ENCODE peak calls at places on chromosome 14, in six cellular contexts. K is astrocyte of the spinal cord, T is prostate gland, B is AG10803, O is ovary, C is AG04450. N is an unnamed sample.

GRCh38 chr14:30998100-30998706 is 27.2 kb upstream of the AP4S1 start:
- DNase-seq in K (no peak), T (no peak), B (no peak), O (no peak), C (no peak), N (no peak)

GRCh38 chr14:95547626-95548327 is 12.9 kb downstream of the GLRX5 start:
- DNase-seq in K (peak; percentile 54), T (no peak), B (peak; percentile 63), O (no peak), C (no peak), N (no peak)

GRCh38 chr14:64855732-64856527 is 23.8 kb downstream of the SPTB start:
- DNase-seq in K (no peak), T (no peak), B (no peak), O (no peak), C (no peak), N (no peak)

GRCh38 chr14:95434161-95434560 is 82.3 kb downstream of the SYNE3 start:
- DNase-seq in K (no peak), T (no peak), B (peak; percentile 62), O (no peak), C (no peak), N (no peak)

GRCh38 chr14:68361231-68361630 is 431.6 kb downstream of the ZFP36L1 start:
- DNase-seq in K (peak; percentile 95), T (no peak), B (peak; percentile 80), O (no peak), C (no peak), N (no peak)

GRCh38 chr14:94088516-94088915 is 7.4 kb downstream of the IFI27L1 start:
- DNase-seq in K (no peak), T (no peak), B (no peak), O (no peak), C (no peak), N (no peak)

GRCh38 chr14:75982724-75983358 is 1.0 kb upstream of the TGFB3 start:
- DNase-seq in K (peak; percentile 59), T (no peak), B (peak; percentile 78), O (peak; percentile 85), C (peak; percentile 38), N (no peak)

GRCh38 chr14:61219673-61220072 is 61.5 kb downstream of the TMEM30B start:
- DNase-seq in K (no peak), T (no peak), B (no peak), O (no peak), C (no peak), N (no peak)

GRCh38 chr14:70032447-70032846 is 153.2 kb downstream of the SMOC1 start:
- DNase-seq in K (no peak), T (no peak), B (peak; percentile 9), O (no peak), C (no peak), N (no peak)

GRCh38 chr14:21268612-21269251 is 510 bp downstream of the HNRNPC start:
- DNase-seq in K (peak; percentile 65), T (peak; percentile 54), B (peak; percentile 66), O (no peak), C (no peak), N (peak; percentile 83)

GRCh38 chr14:36091096-36091495 is 85.4 kb downstream of the PTCSC3 start:
- DNase-seq in K (peak; percentile 94), T (no peak), B (peak; percentile 96), O (no peak), C (peak; percentile 68), N (no peak)

GRCh38 chr14:58243790-58244555 is 670 bp upstream of the PSMA3 start:
- DNase-seq in K (peak; percentile 7), T (no peak), B (no peak), O (no peak), C (no peak), N (peak; percentile 32)

GRCh38 chr14:74133833-74134481 is 49.2 kb downstream of the LIN52 start:
- DNase-seq in K (no peak), T (no peak), B (no peak), O (no peak), C (no peak), N (no peak)

GRCh38 chr14:94816113-94816512 is 46.2 kb upstream of the GSC start:
- DNase-seq in K (no peak), T (no peak), B (peak; percentile 23), O (no peak), C (no peak), N (no peak)

GRCh38 chr14:70094106-70094505 is 94.6 kb downstream of the SLC8A3 start:
- DNase-seq in K (no peak), T (no peak), B (no peak), O (no peak), C (no peak), N (no peak)

GRCh38 chr14:93655078-93655750 is 133.1 kb downstream of the PRIMA1 start:
- DNase-seq in K (peak; percentile 33), T (peak; percentile 50), B (peak; percentile 43), O (no peak), C (no peak), N (peak; percentile 37)

GRCh38 chr14:24334431-24335271 is at the start of gene ADCY4:
- DNase-seq in K (no peak), T (no peak), B (no peak), O (no peak), C (no peak), N (no peak)

GRCh38 chr14:89276424-89276975 is 140.5 kb downstream of the FOXN3 start:
- DNase-seq in K (peak; percentile 71), T (no peak), B (peak; percentile 8), O (no peak), C (no peak), N (peak; percentile 93)

GRCh38 chr14:92677087-92677668 is 71.2 kb downstream of the LGMN start:
- DNase-seq in K (no peak), T (no peak), B (no peak), O (no peak), C (no peak), N (peak; percentile 97)

GRCh38 chr14:22820731-22821130 is 5.5 kb upstream of the SLC7A7 start:
- DNase-seq in K (no peak), T (no peak), B (peak; percentile 41), O (no peak), C (no peak), N (no peak)

DNA sequence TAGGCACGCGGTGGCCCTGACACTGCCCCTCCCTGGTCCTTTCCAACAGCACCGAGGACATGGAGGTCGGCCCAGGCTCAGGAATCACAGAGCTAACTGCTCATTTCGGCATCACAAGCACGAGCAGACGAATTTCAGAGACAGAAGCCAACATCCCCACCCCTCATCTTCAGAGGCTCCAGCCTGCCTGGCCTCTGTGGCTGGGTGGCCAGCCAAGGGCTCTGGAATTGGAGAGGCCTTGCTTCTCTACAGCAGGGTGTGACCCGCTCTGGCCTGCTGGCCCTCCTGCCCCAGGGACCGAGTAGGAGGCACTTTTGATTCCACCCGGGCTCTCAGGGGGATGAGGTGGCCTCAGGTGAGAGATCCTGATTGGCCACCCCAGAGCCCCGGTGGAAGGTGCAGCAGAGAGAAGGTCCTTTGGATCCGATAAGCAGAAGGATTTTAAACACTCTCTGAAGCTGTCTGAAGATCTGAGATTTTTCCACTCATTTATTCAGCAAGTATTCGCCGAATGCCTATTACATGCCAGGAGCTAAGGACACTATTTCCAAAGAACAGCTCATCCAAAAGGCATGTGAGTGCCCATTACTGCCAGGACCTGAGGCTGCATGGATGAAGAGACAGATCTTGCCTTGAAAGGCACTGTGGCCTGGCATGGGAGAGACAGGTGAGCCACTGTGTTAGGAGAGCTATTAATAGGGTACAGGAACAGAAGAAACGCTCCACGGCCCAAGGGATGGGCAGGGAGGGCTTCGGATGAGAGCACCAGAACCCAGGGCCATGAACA is 10.3 kb downstream of the BAG5 start:
- DNase-seq in K (peak; percentile 47), T (no peak), B (peak; percentile 86), O (peak; percentile 9), C (no peak), N (no peak)
- H3K4me3 ChIP-seq in K (no peak overlapping the region), T (no peak overlapping the region), B (peak overlapping the region; percentile 35), O (no peak overlapping the region), C (no peak overlapping the region), N (no peak overlapping the region)

DNA sequence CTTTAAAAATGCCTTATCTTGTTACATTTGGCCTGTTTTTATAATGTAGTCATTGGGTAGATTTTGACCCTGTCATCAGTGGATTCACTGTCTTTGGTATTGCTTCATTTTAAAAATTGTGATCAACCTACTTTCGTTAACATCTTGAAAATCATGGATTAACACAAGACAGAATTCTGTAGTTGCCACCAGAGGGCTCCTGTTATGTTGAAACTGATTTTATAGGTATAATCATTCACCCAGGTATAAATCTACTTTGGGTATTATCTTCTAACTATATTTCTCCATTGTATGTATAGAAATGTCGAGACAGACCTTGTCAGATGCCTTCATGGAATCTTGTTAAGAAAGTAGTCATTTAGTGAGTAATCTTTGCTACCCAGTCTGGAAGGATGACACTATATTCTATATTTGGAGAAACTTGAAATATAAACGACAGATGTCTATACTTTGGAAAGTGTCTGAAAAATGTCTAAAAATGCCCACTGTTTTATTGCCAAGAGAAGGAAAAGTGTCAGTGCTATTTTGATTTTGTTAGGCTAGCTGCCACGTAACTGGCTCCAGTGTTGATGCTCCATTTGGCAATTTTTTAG is 129.4 kb downstream of the PELI2 start:
- DNase-seq in K (peak; percentile 33), T (no peak), B (peak; percentile 15), O (no peak), C (no peak), N (no peak)
- TF ChIP-seq CTCF in K (peak; percentile 49), T (no peak), B (peak; percentile 47), O (no peak), C (peak; percentile 37), N (no peak)

GRCh38 chr14:104664588-104664987 is 24.8 kb upstream of the INF2 start:
- DNase-seq in K (no peak), T (no peak), B (no peak), O (no peak), C (no peak), N (no peak)

GRCh38 chr14:104665092-104665662 is 24.2 kb upstream of the INF2 start:
- DNase-seq in K (no peak), T (no peak), B (no peak), O (no peak), C (no peak), N (no peak)

GRCh38 chr14:104666981-104667380 is 22.4 kb upstream of the INF2 start:
- DNase-seq in K (no peak), T (no peak), B (no peak), O (no peak), C (no peak), N (no peak)

GRCh38 chr14:104664107-104664506 is 25.3 kb upstream of the INF2 start:
- DNase-seq in K (no peak), T (no peak), B (no peak), O (no peak), C (no peak), N (no peak)

GRCh38 chr14:104665663-104666522 is 23.5 kb upstream of the INF2 start:
- DNase-seq in K (no peak), T (no peak), B (no peak), O (no peak), C (no peak), N (no peak)
- H3K4me3 ChIP-seq in K (no peak overlapping the region), T (no peak overlapping the region), B (no peak overlapping the region), O (no peak overlapping the region), C (no peak overlapping the region), N (no peak overlapping the region)

DNA sequence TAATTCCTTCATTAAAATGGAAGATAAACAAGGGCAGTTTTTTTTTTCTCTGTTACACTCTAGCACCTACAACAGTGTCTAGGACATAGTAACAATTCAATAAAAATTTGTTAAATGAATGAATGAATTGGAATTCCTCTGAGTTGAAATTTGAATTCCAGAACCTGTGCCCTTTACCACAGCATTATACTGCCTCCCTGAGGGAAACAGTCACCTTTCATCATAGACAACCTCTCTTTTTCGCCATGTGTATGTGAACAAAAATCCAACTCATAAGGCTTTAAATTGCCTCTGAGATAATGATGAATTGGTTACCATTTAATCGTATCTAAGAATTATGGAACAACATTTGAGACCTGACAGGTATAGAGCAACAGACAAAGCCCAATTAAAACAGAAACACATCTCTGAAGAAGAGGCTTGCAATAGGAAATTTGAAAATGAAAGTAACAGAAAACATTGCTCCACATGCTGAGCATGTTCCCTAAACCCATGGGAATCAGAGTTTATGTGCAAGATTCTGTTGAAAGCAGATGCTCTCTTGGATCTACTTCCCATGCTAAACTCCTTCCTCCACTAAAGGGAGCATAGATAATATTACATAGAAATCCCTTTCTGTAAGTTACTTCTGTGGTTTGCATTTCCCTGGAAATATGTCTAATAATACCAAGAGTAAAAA is 657.8 kb downstream of the GALC start:
- DNase-seq in K (no peak), T (no peak), B (peak; percentile 26), O (no peak), C (no peak), N (no peak)
- TF ChIP-seq CTCF in K (peak; percentile 9), T (no peak), B (peak; percentile 48), O (no peak), C (no peak), N (no peak)

N was measured in GM12865.